ENCODE peak calls at places on chromosomes 1 and 21, in five cellular contexts. X, U, V, F and M are unnamed samples.

GRCh38 chr1:199170711-199171110 is 531.9 kb downstream of the PTPRC start:
- DNase-seq in V (no peak), X (no peak), U (no peak), F (peak; percentile 48), M (no peak)

GRCh38 chr1:155226910-155227260 is 18.4 kb downstream of the MTX1 start:
- DNase-seq in X (no peak), F (no peak), U (no peak), V (no peak), M (peak; percentile 74)

GRCh38 chr1:115088871-115089442 is 346 bp downstream of the TSPAN2 start:
- DNase-seq in U (no peak), F (no peak), V (no peak), X (no peak), M (no peak)

GRCh38 chr21:16873581-16873980 is 639.3 kb upstream of the CXADR start:
- DNase-seq in X (no peak), U (no peak), V (no peak), F (no peak), M (no peak)

GRCh38 chr1:110897685-110898084 is 24.7 kb downstream of the CD53 start:
- DNase-seq in X (no peak), V (no peak), U (no peak), F (no peak), M (no peak)

GRCh38 chr1:207866471-207867135 is 44.3 kb downstream of the CD34 start:
- DNase-seq in U (no peak), V (no peak), X (no peak), F (no peak), M (no peak)

GRCh38 chr1:59355361-59355760 is 58.5 kb downstream of the FGGY start:
- DNase-seq in U (no peak), V (no peak), F (no peak), X (no peak), M (no peak)

GRCh38 chr1:246533371-246533905 is 26.4 kb upstream of the SMYD3 start:
- DNase-seq in U (no peak), V (no peak), X (no peak), F (no peak), M (no peak)

GRCh38 chr21:14119038-14119437 is 91.7 kb downstream of the LIPI start:
- DNase-seq in U (no peak), X (no peak), F (no peak), V (no peak), M (peak; percentile 16)